ENCODE peak calls at places on chromosomes 5 and 9, in four cellular contexts. One of them, this sample, is unnamed.

GRCh38 chr9:26975728-26976707 is 19.8 kb downstream of the IFT74 start:
- DNase-seq in progenitor cell of endocrine pancreas: no peak
- DNase-seq in K562: peak
- DNase-seq in Panc1: no peak
- DNase-seq in this sample: no peak

GRCh38 chr5:136028782-136029742 is at the start of gene TGFBI:
- DNase-seq in progenitor cell of endocrine pancreas: peak
- DNase-seq in K562: no peak
- DNase-seq in Panc1: no peak
- DNase-seq in this sample: peak

GRCh38 chr9:87386490-87386889 is 111.2 kb upstream of the DAPK1 start:
- DNase-seq in progenitor cell of endocrine pancreas: no peak
- DNase-seq in K562: no peak
- DNase-seq in Panc1: no peak
- DNase-seq in this sample: no peak

GRCh38 chr5:55763736-55764420 is 26.0 kb downstream of the DDX4 start:
- DNase-seq in progenitor cell of endocrine pancreas: no peak
- DNase-seq in K562: no peak
- DNase-seq in Panc1: no peak
- DNase-seq in this sample: no peak

GRCh38 chr5:29720954-29721353 is 1472.5 kb upstream of the CDH6 start:
- DNase-seq in progenitor cell of endocrine pancreas: no peak
- DNase-seq in K562: peak
- DNase-seq in Panc1: no peak
- DNase-seq in this sample: no peak

GRCh38 chr9:71691036-71691435 is 77.3 kb downstream of the CEMIP2 start:
- DNase-seq in progenitor cell of endocrine pancreas: no peak
- DNase-seq in K562: no peak
- DNase-seq in Panc1: no peak
- DNase-seq in this sample: no peak

GRCh38 chr9:123453058-123453667 is 97.2 kb downstream of the CRB2 start:
- DNase-seq in progenitor cell of endocrine pancreas: no peak
- DNase-seq in K562: no peak
- DNase-seq in Panc1: no peak
- DNase-seq in this sample: no peak

GRCh38 chr9:136412912-136413420 is 2.5 kb downstream of the PMPCA start:
- DNase-seq in progenitor cell of endocrine pancreas: no peak
- DNase-seq in K562: no peak
- DNase-seq in Panc1: no peak
- DNase-seq in this sample: no peak

GRCh38 chr5:68215888-68216736 is 556 bp downstream of the PIK3R1 start:
- DNase-seq in progenitor cell of endocrine pancreas: peak
- DNase-seq in K562: peak
- DNase-seq in Panc1: no peak
- DNase-seq in this sample: no peak

GRCh38 chr5:74382864-74383618 is 257.5 kb downstream of the ENC1 start:
- DNase-seq in progenitor cell of endocrine pancreas: no peak
- DNase-seq in K562: no peak
- DNase-seq in Panc1: no peak
- DNase-seq in this sample: no peak

GRCh38 chr9:84411647-84412267 is 71.2 kb upstream of the SLC28A3 start:
- DNase-seq in progenitor cell of endocrine pancreas: no peak
- DNase-seq in K562: no peak
- DNase-seq in Panc1: no peak
- DNase-seq in this sample: no peak

GRCh38 chr5:83006683-83007283 is 70.4 kb downstream of the TMEM167A start:
- DNase-seq in progenitor cell of endocrine pancreas: no peak
- DNase-seq in K562: no peak
- DNase-seq in Panc1: no peak
- DNase-seq in this sample: no peak

GRCh38 chr5:61363715-61364114 is 31.7 kb downstream of the ZSWIM6 start:
- DNase-seq in progenitor cell of endocrine pancreas: no peak
- DNase-seq in K562: no peak
- DNase-seq in Panc1: no peak
- DNase-seq in this sample: no peak

GRCh38 chr9:4243877-4244812 is 55.7 kb downstream of the GLIS3 start:
- DNase-seq in progenitor cell of endocrine pancreas: no peak
- DNase-seq in K562: no peak
- DNase-seq in Panc1: no peak
- DNase-seq in this sample: no peak

GRCh38 chr9:114373960-114374730 is 13.6 kb downstream of the AKNA start:
- DNase-seq in progenitor cell of endocrine pancreas: no peak
- DNase-seq in K562: no peak
- DNase-seq in Panc1: no peak
- DNase-seq in this sample: peak

GRCh38 chr5:143110591-143110990 is 292.9 kb downstream of the NR3C1 start:
- DNase-seq in progenitor cell of endocrine pancreas: no peak
- DNase-seq in K562: no peak
- DNase-seq in Panc1: no peak
- DNase-seq in this sample: no peak

GRCh38 chr5:141604318-141604717 is 14.5 kb downstream of the DIAPH1 start:
- DNase-seq in progenitor cell of endocrine pancreas: no peak
- DNase-seq in K562: peak
- DNase-seq in Panc1: peak
- DNase-seq in this sample: peak

GRCh38 chr9:131013015-131013755 is 4.2 kb downstream of the LAMC3 start:
- DNase-seq in progenitor cell of endocrine pancreas: no peak
- DNase-seq in K562: peak
- DNase-seq in Panc1: no peak
- DNase-seq in this sample: peak

GRCh38 chr9:14097215-14097614 is 216.7 kb downstream of the NFIB start:
- DNase-seq in progenitor cell of endocrine pancreas: no peak
- DNase-seq in K562: no peak
- DNase-seq in Panc1: no peak
- DNase-seq in this sample: no peak

GRCh38 chr9:72268961-72269360 is 96.0 kb downstream of the ZFAND5 start:
- DNase-seq in progenitor cell of endocrine pancreas: no peak
- DNase-seq in K562: no peak
- DNase-seq in Panc1: no peak
- DNase-seq in this sample: no peak

GRCh38 chr9:135413086-135413375 is 66.6 kb upstream of the PPP1R26 start:
- DNase-seq in progenitor cell of endocrine pancreas: no peak
- DNase-seq in K562: no peak
- DNase-seq in Panc1: no peak
- DNase-seq in this sample: no peak

GRCh38 chr5:53942724-53943123 is 367.6 kb downstream of the ARL15 start:
- DNase-seq in progenitor cell of endocrine pancreas: no peak
- DNase-seq in K562: peak
- DNase-seq in Panc1: no peak
- DNase-seq in this sample: no peak

GRCh38 chr5:14901462-14902051 is 30.0 kb upstream of the ANKH start:
- DNase-seq in progenitor cell of endocrine pancreas: no peak
- DNase-seq in K562: peak
- DNase-seq in Panc1: no peak
- DNase-seq in this sample: no peak

GRCh38 chr9:106753155-106753671 is 109.8 kb upstream of the ZNF462 start:
- DNase-seq in progenitor cell of endocrine pancreas: no peak
- DNase-seq in K562: no peak
- DNase-seq in Panc1: peak
- DNase-seq in this sample: no peak

GRCh38 chr9:135326141-135326540 is 153.4 kb upstream of the PPP1R26 start:
- DNase-seq in progenitor cell of endocrine pancreas: no peak
- DNase-seq in K562: no peak
- DNase-seq in Panc1: no peak
- DNase-seq in this sample: no peak

GRCh38 chr5:25181249-25181648 is 536.5 kb upstream of the CDH10 start:
- DNase-seq in progenitor cell of endocrine pancreas: no peak
- DNase-seq in K562: no peak
- DNase-seq in Panc1: no peak
- DNase-seq in this sample: no peak

GRCh38 chr9:91408475-91408874 is 15.2 kb downstream of the NFIL3 start:
- DNase-seq in progenitor cell of endocrine pancreas: no peak
- DNase-seq in K562: no peak
- DNase-seq in Panc1: no peak
- DNase-seq in this sample: no peak

GRCh38 chr5:109350537-109351270 is 59.1 kb downstream of the PJA2 start:
- DNase-seq in progenitor cell of endocrine pancreas: no peak
- DNase-seq in K562: no peak
- DNase-seq in Panc1: no peak
- DNase-seq in this sample: no peak

GRCh38 chr9:79325501-79325900 is 246.3 kb upstream of the TLE4 start:
- DNase-seq in progenitor cell of endocrine pancreas: no peak
- DNase-seq in K562: no peak
- DNase-seq in Panc1: no peak
- DNase-seq in this sample: no peak

GRCh38 chr9:133258061-133259015 is 16.7 kb downstream of the ABO start:
- DNase-seq in progenitor cell of endocrine pancreas: no peak
- DNase-seq in K562: no peak
- DNase-seq in Panc1: no peak
- DNase-seq in this sample: no peak

GRCh38 chr5:139389701-139390638 is at the start of gene MZB1:
- DNase-seq in progenitor cell of endocrine pancreas: no peak
- DNase-seq in K562: no peak
- DNase-seq in Panc1: no peak
- DNase-seq in this sample: no peak

GRCh38 chr5:123120197-123120596 is 31.2 kb downstream of the PRDM6 start:
- DNase-seq in progenitor cell of endocrine pancreas: no peak
- DNase-seq in K562: peak
- DNase-seq in Panc1: no peak
- DNase-seq in this sample: no peak
- TF ChIP-seq CTCF in progenitor cell of endocrine pancreas: peak
- TF ChIP-seq CTCF in K562: no peak
- TF ChIP-seq CTCF in Panc1: peak
- TF ChIP-seq CTCF in this sample: no peak

DNA sequence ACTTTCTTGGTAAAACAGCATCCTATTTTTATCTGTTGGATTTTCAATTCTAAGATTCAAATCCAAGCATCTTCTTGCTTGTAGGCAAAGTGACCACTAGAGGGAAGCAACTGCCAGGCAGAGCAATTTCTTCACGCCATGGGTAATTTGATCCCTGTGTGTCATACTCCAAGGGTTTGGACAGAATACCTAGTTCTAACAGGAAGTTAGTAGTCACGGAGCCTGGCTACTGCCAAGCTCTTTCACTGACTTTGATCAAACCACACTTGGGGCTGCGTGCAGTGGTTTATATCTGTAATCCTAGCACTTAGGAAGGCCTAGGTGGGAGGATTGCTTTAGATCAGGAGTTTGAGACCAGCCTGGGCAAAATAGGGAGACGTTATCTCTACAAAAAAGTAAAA is 473.6 kb upstream of the TNC start:
- DNase-seq in progenitor cell of endocrine pancreas: peak
- DNase-seq in K562: peak
- DNase-seq in Panc1: peak
- DNase-seq in this sample: no peak
- TF ChIP-seq CTCF in progenitor cell of endocrine pancreas: peak
- TF ChIP-seq CTCF in K562: peak
- TF ChIP-seq CTCF in Panc1: peak
- TF ChIP-seq CTCF in this sample: peak

GRCh38 chr5:1009359-1010180 is 968 bp downstream of the NKD2 start:
- DNase-seq in progenitor cell of endocrine pancreas: no peak
- DNase-seq in K562: no peak
- DNase-seq in Panc1: no peak
- DNase-seq in this sample: peak

GRCh38 chr5:1007681-1008450 is 736 bp upstream of the NKD2 start:
- DNase-seq in progenitor cell of endocrine pancreas: peak
- DNase-seq in K562: no peak
- DNase-seq in Panc1: no peak
- DNase-seq in this sample: peak

GRCh38 chr5:1007221-1007680 is 1.4 kb upstream of the NKD2 start:
- DNase-seq in progenitor cell of endocrine pancreas: peak
- DNase-seq in K562: no peak
- DNase-seq in Panc1: no peak
- DNase-seq in this sample: peak

GRCh38 chr5:1010181-1010510 is 1.5 kb downstream of the NKD2 start:
- DNase-seq in progenitor cell of endocrine pancreas: no peak
- DNase-seq in K562: peak
- DNase-seq in Panc1: no peak
- DNase-seq in this sample: no peak

GRCh38 chr5:1008451-1009358 is at the start of gene NKD2:
- DNase-seq in progenitor cell of endocrine pancreas: peak
- DNase-seq in K562: peak
- DNase-seq in Panc1: no peak
- DNase-seq in this sample: peak
- TF ChIP-seq CTCF in progenitor cell of endocrine pancreas: peak
- TF ChIP-seq CTCF in K562: peak
- TF ChIP-seq CTCF in Panc1: peak
- TF ChIP-seq CTCF in this sample: peak

DNA sequence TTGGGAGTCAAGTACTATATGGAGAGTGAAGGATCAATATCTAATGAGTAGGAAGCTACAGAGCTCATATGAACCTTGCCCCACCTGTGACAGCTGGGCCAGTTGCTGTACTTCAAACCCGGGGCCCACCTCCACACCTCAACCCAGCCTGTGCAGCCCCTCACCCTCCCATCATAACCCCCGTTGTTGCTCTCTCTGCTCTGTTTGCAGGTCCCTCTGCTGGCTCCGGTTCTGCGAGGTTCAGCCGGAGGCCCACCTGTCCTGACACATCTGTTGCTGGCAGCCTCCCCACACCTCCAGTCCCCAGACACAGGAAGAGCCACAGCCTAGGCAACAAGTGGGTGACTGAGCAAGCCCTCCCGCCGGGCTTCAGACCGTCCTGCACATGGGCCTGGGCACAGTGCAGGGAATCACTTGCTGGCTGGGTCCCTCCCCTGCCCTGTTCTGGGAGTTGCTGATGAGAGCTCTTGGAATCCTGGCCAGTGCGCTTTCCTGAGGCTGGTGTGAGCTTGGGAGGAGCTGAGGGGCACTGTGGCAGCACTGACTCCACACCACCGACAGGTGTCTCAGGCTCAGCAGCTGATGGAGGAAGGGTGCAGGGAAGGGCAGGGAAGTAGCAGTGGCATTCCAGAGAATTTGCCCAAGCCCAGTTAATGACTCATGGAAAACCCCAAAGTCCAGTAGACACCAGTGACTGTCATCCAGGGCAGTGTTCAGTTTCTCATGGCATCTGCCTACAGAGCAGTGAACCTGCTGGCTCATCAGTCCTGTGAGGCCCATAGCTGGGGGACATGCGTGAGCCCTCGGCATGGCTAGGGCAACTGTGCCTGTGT is 69.5 kb upstream of the GARNL3 start:
- DNase-seq in progenitor cell of endocrine pancreas: no peak
- DNase-seq in K562: no peak
- DNase-seq in Panc1: no peak
- DNase-seq in this sample: no peak
- TF ChIP-seq CTCF in progenitor cell of endocrine pancreas: no peak
- TF ChIP-seq CTCF in K562: peak
- TF ChIP-seq CTCF in Panc1: no peak
- TF ChIP-seq CTCF in this sample: no peak